ENCODE peak calls at places on chromosome 7, in seven cellular contexts. O is body of pancreas; H is CD8-positive, alpha-beta T cell; K is GM23248; M is upper lobe of right lung; R is psoas muscle; C is fibroblast of lung. Y is an unnamed sample. For H3K4me1, the result is how much of the 10 kb centered on the place peaks cover.

GRCh38 chr7:69256634-69257081 is 341.6 kb upstream of the AUTS2 start:
- DNase-seq in O (peak), H (no peak), K (peak), M (peak), R (peak), C (peak), Y (peak)

GRCh38 chr7:151137841-151138540 is 29.5 kb downstream of the GBX1 start:
- DNase-seq in O (no peak), H (no peak), K (no peak), M (peak), R (peak), C (no peak), Y (peak)

GRCh38 chr7:79610301-79610700 is 156.8 kb upstream of the MAGI2 start:
- DNase-seq in O (no peak), H (no peak), K (peak), M (no peak), R (no peak), C (peak), Y (no peak)

GRCh38 chr7:82904871-82905270 is 257.8 kb downstream of the PCLO start:
- DNase-seq in O (no peak), H (no peak), K (no peak), M (no peak), R (no peak), C (no peak), Y (no peak)

GRCh38 chr7:155643804-155644177 is 670 bp upstream of the RBM33 start:
- DNase-seq in O (no peak), H (no peak), K (peak), M (no peak), R (no peak), C (peak), Y (no peak)

GRCh38 chr7:105210721-105211205 is 178.0 kb downstream of the SRPK2 start:
- DNase-seq in O (peak), H (no peak), K (no peak), M (no peak), R (no peak), C (peak), Y (peak)

GRCh38 chr7:27048438-27048837 is 47.4 kb downstream of the HOXA1 start:
- DNase-seq in O (no peak), H (no peak), K (no peak), M (no peak), R (no peak), C (no peak), Y (no peak)

GRCh38 chr7:120939345-120939744 is 11.2 kb upstream of the ING3 start:
- DNase-seq in O (no peak), H (no peak), K (no peak), M (no peak), R (no peak), C (no peak), Y (no peak)

GRCh38 chr7:21314954-21315353 is 112.9 kb upstream of the SP4 start:
- DNase-seq in O (no peak), H (no peak), K (no peak), M (no peak), R (no peak), C (no peak), Y (no peak)

GRCh38 chr7:130953193-130953592 is 219.2 kb upstream of the KLF14 start:
- DNase-seq in O (no peak), H (no peak), K (no peak), M (no peak), R (no peak), C (no peak), Y (no peak)

GRCh38 chr7:158746957-158747356 is 42.4 kb upstream of the NCAPG2 start:
- DNase-seq in O (no peak), H (no peak), K (no peak), M (no peak), R (no peak), C (no peak), Y (no peak)

GRCh38 chr7:29987083-29987482 is 2.5 kb downstream of the SCRN1 start:
- DNase-seq in O (no peak), H (no peak), K (peak), M (no peak), R (no peak), C (no peak), Y (no peak)

GRCh38 chr7:32164341-32164996 is 94.3 kb upstream of the PDE1C start:
- DNase-seq in O (peak), H (no peak), K (peak), M (no peak), R (no peak), C (peak), Y (no peak)

GRCh38 chr7:34453150-34453549 is 204.9 kb upstream of the NPSR1 start:
- DNase-seq in O (no peak), H (no peak), K (peak), M (no peak), R (no peak), C (peak), Y (no peak)

GRCh38 chr7:127996253-127997071 is 34.8 kb downstream of the LRRC4 start:
- DNase-seq in O (no peak), H (no peak), K (no peak), M (no peak), R (no peak), C (no peak), Y (no peak)

GRCh38 chr7:104795616-104796398 is 218.2 kb upstream of the KMT2E start:
- DNase-seq in O (no peak), H (no peak), K (no peak), M (no peak), R (no peak), C (peak), Y (no peak)

GRCh38 chr7:81884817-81885216 is 115.0 kb upstream of the HGF start:
- DNase-seq in O (no peak), H (no peak), K (no peak), M (no peak), R (no peak), C (no peak), Y (no peak)

GRCh38 chr7:114087674-114088539 is 169.1 kb upstream of the PPP1R3A start:
- DNase-seq in O (peak), H (no peak), K (peak), M (no peak), R (peak), C (peak), Y (no peak)

GRCh38 chr7:136869991-136870798 is 1.7 kb downstream of the CHRM2 start:
- DNase-seq in O (no peak), H (no peak), K (peak), M (peak), R (peak), C (peak), Y (peak)

GRCh38 chr7:97001221-97001620 is 4.1 kb upstream of the DLX6 start:
- DNase-seq in O (no peak), H (no peak), K (no peak), M (no peak), R (no peak), C (no peak), Y (no peak)

GRCh38 chr7:134362587-134363483 is 46.1 kb upstream of the SLC35B4 start:
- DNase-seq in O (no peak), H (no peak), K (peak), M (no peak), R (no peak), C (no peak), Y (no peak)

GRCh38 chr7:6706666-6707407 is at the start of gene ZNF12:
- DNase-seq in O (peak), H (peak), K (peak), M (peak), R (peak), C (peak), Y (peak)

GRCh38 chr7:105745681-105746330 is 130.6 kb downstream of the ATXN7L1 start:
- DNase-seq in O (no peak), H (no peak), K (no peak), M (no peak), R (no peak), C (no peak), Y (no peak)

GRCh38 chr7:91383186-91383585 is 119.0 kb downstream of the FZD1 start:
- DNase-seq in O (no peak), H (no peak), K (peak), M (no peak), R (no peak), C (peak), Y (no peak)

GRCh38 chr7:114842551-114843065 is 79.3 kb upstream of the MDFIC start:
- DNase-seq in O (no peak), H (no peak), K (no peak), M (no peak), R (no peak), C (no peak), Y (no peak)

GRCh38 chr7:43458330-43458729 is 124.6 kb upstream of the STK17A start:
- DNase-seq in O (no peak), H (no peak), K (no peak), M (no peak), R (no peak), C (no peak), Y (no peak)

GRCh38 chr7:43458746-43459337 is 124.1 kb upstream of the STK17A start:
- DNase-seq in O (no peak), H (no peak), K (no peak), M (no peak), R (no peak), C (no peak), Y (no peak)

GRCh38 chr7:43456200-43456599 is 126.7 kb upstream of the STK17A start:
- DNase-seq in O (no peak), H (no peak), K (no peak), M (no peak), R (no peak), C (peak), Y (no peak)

GRCh38 chr7:43450894-43451293 is 132.0 kb upstream of the STK17A start:
- DNase-seq in O (no peak), H (no peak), K (no peak), M (no peak), R (no peak), C (no peak), Y (no peak)

GRCh38 chr7:43454936-43455518 is 127.9 kb upstream of the STK17A start:
- DNase-seq in O (no peak), H (no peak), K (peak), M (no peak), R (no peak), C (peak), Y (no peak)
- H3K4me1 ChIP-seq in O (under half), H (under half), K (under half), M (under half), R (under half), C (under half), Y (under half)

GRCh38 chr7:100544949-100545635 is 6.1 kb downstream of the AGFG2 start:
- DNase-seq in O (peak), H (no peak), K (peak), M (no peak), R (no peak), C (no peak), Y (no peak)
- H3K4me1 ChIP-seq in O (half or more), H (half or more), K (under half), M (half or more), R (under half), C (under half), Y (half or more)

GRCh38 chr7:5470721-5471311 is 47.2 kb upstream of the TNRC18 start:
- DNase-seq in O (no peak), H (no peak), K (no peak), M (no peak), R (no peak), C (no peak), Y (peak)
- H3K4me1 ChIP-seq in O (under half), H (under half), K (under half), M (under half), R (under half), C (under half), Y (under half)

DNA sequence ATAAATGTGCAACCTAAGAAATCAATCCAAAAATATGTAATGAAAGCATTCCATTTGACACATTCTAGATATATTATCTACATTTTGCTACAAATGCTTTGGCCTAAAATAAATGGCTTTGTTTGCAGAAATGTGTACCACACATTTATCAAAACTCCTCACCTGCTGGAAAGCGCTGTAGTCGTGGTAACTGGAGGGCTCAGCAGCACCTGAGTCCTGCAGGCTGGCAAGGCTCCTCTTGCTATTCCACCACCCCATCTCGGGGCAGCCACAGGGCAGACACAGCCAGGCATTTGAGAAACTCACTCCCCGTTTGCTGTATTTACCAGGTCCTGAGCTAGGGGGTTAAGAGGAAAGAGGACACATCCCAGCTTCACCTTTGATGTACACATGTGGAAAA is 68.1 kb upstream of the TOMM7 start:
- DNase-seq in O (no peak), H (no peak), K (no peak), M (no peak), R (no peak), C (no peak), Y (no peak)
- H3K4me1 ChIP-seq in O (under half), H (under half), K (under half), M (under half), R (under half), C (under half), Y (under half)

GRCh38 chr7:129903935-129904334 is 48.8 kb downstream of the UBE2H start:
- DNase-seq in O (no peak), H (no peak), K (no peak), M (no peak), R (no peak), C (no peak), Y (no peak)

GRCh38 chr7:129907122-129907741 is 45.5 kb downstream of the UBE2H start:
- DNase-seq in O (peak), H (no peak), K (no peak), M (no peak), R (no peak), C (peak), Y (no peak)

GRCh38 chr7:129906700-129907099 is 46.1 kb downstream of the UBE2H start:
- DNase-seq in O (peak), H (no peak), K (peak), M (no peak), R (no peak), C (peak), Y (no peak)

GRCh38 chr7:129898502-129899160 is 54.1 kb downstream of the UBE2H start:
- DNase-seq in O (no peak), H (no peak), K (no peak), M (no peak), R (no peak), C (no peak), Y (no peak)

DNA sequence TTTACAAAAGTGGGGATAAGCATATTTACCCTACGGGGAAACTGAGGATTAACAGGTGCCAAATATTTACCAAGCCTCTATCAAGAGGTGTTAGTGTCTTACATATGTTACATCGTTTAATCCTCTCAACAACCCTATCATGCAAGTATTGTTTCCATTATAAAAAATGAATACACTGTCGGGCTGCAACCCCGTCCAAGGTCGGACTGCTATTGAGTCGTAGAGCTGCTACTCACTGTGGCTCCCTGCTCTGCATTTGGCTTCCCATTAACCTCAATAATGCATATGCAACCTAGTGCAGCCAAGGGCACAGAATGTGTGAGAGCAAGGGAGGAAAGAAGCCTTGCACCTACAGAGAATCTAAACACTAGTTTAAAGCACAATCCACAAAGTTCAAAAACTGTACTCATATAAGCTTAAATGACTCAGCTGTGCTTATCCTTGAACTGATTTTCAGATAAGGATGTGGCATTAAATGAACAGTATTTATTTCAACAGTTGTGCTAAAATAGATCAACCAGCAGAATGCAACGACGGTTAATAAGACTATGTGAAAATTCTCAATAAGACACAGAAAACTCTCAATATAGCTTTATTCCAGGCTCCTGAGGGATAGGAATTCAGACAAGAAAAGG is 49.9 kb downstream of the UBE2H start:
- DNase-seq in O (no peak), H (no peak), K (no peak), M (no peak), R (no peak), C (peak), Y (no peak)
- H3K4me1 ChIP-seq in O (half or more), H (half or more), K (under half), M (under half), R (half or more), C (under half), Y (half or more)